ENCODE peak calls at places on chromosomes 7 and 10, in ten cellular contexts. N is prostate gland, W is HCT116, H is heart left ventricle, P is stomach, X is esophagus squamous epithelium, O is body of pancreas, S is adrenal gland, L is IMR-90, K is transverse colon. Y is an unnamed sample.

GRCh38 chr7:136303162-136303561 is 326.0 kb upstream of the MTPN start:
- DNase-seq in N (no peak), W (no peak), H (no peak), P (no peak), X (no peak), O (no peak), S (no peak), L (no peak), K (no peak), Y (peak; percentile 81)

GRCh38 chr10:122863796-122864592 is 15.4 kb downstream of the FAM24B start:
- DNase-seq in N (no peak), W (no peak), H (no peak), P (no peak), X (no peak), O (no peak), S (no peak), L (no peak), K (no peak), Y (no peak)

GRCh38 chr7:120760050-120760449 is 97.9 kb downstream of the TSPAN12 start:
- DNase-seq in N (no peak), W (no peak), H (no peak), P (no peak), X (no peak), O (no peak), S (no peak), L (no peak), K (no peak), Y (no peak)

GRCh38 chr7:27132214-27132613 is 1.7 kb upstream of the HOXA4 start:
- DNase-seq in N (no peak), W (no peak), H (no peak), P (no peak), X (no peak), O (no peak), S (no peak), L (no peak), K (no peak), Y (no peak)

GRCh38 chr7:14988941-14989340 is 86.4 kb upstream of the DGKB start:
- DNase-seq in N (no peak), W (no peak), H (no peak), P (no peak), X (no peak), O (no peak), S (no peak), L (no peak), K (no peak), Y (no peak)

GRCh38 chr7:69768986-69769595 is 170.8 kb downstream of the AUTS2 start:
- DNase-seq in N (no peak), W (no peak), H (no peak), P (no peak), X (no peak), O (no peak), S (no peak), L (no peak), K (no peak), Y (no peak)

GRCh38 chr7:38795596-38795995 is 113.4 kb downstream of the VPS41 start:
- DNase-seq in N (no peak), W (no peak), H (no peak), P (no peak), X (no peak), O (no peak), S (no peak), L (no peak), K (no peak), Y (no peak)

GRCh38 chr10:110361800-110362456 is 57.2 kb upstream of the SMNDC1 start:
- DNase-seq in N (no peak), W (no peak), H (no peak), P (no peak), X (no peak), O (no peak), S (no peak), L (no peak), K (no peak), Y (no peak)

GRCh38 chr7:44700322-44700721 is 48.3 kb upstream of the ZMIZ2 start:
- DNase-seq in N (no peak), W (no peak), H (peak; percentile 23), P (no peak), X (no peak), O (no peak), S (no peak), L (no peak), K (no peak), Y (no peak)

GRCh38 chr7:34133356-34133982 is 228.1 kb downstream of the BMPER start:
- DNase-seq in N (peak; percentile 16), W (no peak), H (no peak), P (no peak), X (no peak), O (no peak), S (no peak), L (peak; percentile 95), K (no peak), Y (no peak)

GRCh38 chr7:1813394-1814088 is 143.5 kb downstream of the ELFN1 start:
- DNase-seq in N (no peak), W (no peak), H (no peak), P (peak; percentile 23), X (no peak), O (no peak), S (peak; percentile 38), L (no peak), K (no peak), Y (peak; percentile 78)

GRCh38 chr7:1814089-1814811 is 144.2 kb downstream of the ELFN1 start:
- DNase-seq in N (no peak), W (no peak), H (no peak), P (peak; percentile 23), X (no peak), O (no peak), S (peak; percentile 43), L (no peak), K (no peak), Y (peak; percentile 7)

GRCh38 chr7:1810961-1811849 is 141.1 kb downstream of the ELFN1 start:
- DNase-seq in N (no peak), W (no peak), H (no peak), P (no peak), X (no peak), O (no peak), S (peak; percentile 43), L (peak; percentile 13), K (no peak), Y (no peak)

GRCh38 chr7:1811850-1812692 is 142.0 kb downstream of the ELFN1 start:
- DNase-seq in N (no peak), W (no peak), H (no peak), P (peak; percentile 28), X (no peak), O (no peak), S (peak; percentile 46), L (no peak), K (no peak), Y (peak; percentile 81)

GRCh38 chr7:1812693-1813393 is 142.8 kb downstream of the ELFN1 start:
- DNase-seq in N (no peak), W (no peak), H (no peak), P (no peak), X (no peak), O (no peak), S (peak; percentile 51), L (no peak), K (no peak), Y (no peak)
- TF ChIP-seq CTCF in N (no peak), W (peak; percentile 2), H (no peak), P (no peak), X (no peak), O (no peak), S (no peak), L (peak; percentile 0), K (no peak), Y (no peak)

DNA sequence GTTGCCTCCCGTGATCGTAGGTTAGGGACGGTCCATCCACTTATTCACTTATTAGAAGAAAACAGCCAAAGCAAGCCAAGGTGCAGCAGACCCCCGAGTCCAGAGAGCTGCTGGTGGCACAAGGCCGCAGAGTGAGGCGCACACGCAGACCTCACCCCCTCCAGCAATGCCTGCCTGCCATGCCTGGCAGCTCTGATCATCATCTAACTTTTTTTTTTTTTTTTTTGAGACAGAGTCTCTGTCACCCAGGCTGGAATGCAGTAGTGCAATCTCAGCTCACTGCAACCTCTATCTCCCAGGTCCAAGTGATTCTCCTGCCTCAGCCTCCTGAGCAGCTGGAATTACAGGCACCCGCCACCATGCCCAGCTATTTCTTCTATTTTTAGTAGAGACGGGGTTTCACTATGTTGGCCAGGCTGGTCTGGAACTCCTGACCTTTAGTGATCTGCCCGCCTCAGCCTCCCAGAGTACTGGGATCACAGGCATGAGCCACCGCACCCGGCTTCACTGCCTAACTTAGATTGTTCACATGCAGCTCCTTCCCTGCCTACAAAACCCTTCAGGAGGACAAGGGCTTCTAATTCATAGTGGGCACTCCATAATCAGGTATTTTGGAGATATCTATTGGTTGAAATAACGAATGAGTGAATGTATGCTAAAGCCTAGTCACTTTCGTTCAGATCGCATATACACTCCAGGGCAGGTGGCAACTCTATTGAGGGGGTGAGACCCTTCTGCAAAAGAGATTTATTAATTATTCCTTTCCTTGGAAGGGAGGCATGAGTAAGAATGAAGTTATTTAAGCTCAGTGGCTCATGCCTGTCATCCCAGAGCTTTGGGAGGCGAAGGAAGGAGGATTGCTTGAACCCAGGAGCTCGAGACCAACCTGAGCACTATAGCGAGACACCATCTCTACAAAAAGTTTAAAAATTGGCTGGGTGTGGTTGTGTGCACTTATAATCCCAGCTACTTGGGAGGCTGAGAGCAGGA is 15.9 kb downstream of the TRIM56 start:
- DNase-seq in N (no peak), W (no peak), H (no peak), P (no peak), X (no peak), O (no peak), S (no peak), L (no peak), K (no peak), Y (no peak)
- H3K4me3 ChIP-seq in N (no peak overlapping the region), W (peak overlapping the region; percentile 53), H (no peak overlapping the region), P (no peak overlapping the region), X (no peak overlapping the region), O (no peak overlapping the region), S (no peak overlapping the region), L (no peak overlapping the region), K (no peak overlapping the region), Y (no peak overlapping the region)

GRCh38 chr7:99693100-99693426 is 13.3 kb upstream of the CYP3A5 start:
- DNase-seq in N (no peak), W (no peak), H (no peak), P (no peak), X (no peak), O (no peak), S (no peak), L (no peak), K (no peak), Y (no peak)
- TF ChIP-seq POLR2A in N (no peak), W (no peak), H (no peak), P (no peak), X (no peak), O (no peak), S (no peak), L (no peak), K (no peak), Y (no peak)

DNA sequence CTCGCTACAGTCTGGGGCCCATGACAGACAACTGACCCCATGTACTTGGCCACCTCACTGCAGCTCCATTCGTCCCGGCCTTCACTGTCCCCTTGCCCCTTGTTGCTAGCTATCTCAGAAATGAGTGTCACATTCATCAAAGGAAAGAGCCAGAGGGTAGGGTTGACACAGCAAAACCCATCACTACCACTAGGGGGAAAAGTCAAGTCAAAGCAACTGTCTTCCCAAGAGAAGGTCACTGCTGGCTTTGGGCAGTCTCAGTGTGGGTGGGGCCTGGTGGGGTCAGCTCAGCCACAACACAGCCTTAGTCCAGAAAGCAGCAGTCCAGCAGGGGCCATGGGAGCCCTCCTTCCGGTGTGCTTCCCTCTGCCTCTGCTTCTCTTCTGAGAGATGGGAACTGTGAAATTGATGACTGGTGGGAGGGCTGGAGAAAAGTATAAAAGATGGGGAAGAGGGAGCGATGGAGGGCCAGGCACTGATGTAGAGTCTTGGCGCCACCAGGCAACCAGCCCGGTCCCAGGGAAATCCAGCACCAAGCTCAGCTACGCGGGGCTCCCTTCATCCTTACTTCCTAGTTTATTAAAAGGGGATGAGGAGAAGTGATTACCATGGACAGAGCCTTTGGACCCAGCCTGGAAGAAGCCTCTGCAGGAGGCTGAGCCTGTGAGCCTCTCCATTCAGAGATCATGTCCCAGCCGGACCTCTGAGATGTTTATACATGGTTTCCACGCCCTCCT is 58.0 kb downstream of the PLXNA4 start:
- DNase-seq in N (no peak), W (peak; percentile 29), H (no peak), P (no peak), X (no peak), O (no peak), S (no peak), L (no peak), K (no peak), Y (peak; percentile 43)
- TF ChIP-seq CTCF in N (peak; percentile 29), W (no peak), H (peak; percentile 27), P (no peak), X (peak; percentile 38), O (no peak), S (peak; percentile 27), L (peak; percentile 6), K (peak; percentile 33), Y (no peak)